ENCODE peak calls at places on chromosomes 6 and 20, in four cellular contexts. T, Z, G and S are unnamed samples.

GRCh38 chr6:29941916-29942274 is 437 bp upstream of the HLA-A start:
- DNase-seq in Z (no peak), G (no peak), T (peak), S (no peak)

GRCh38 chr6:156747715-156748114 is 29.5 kb upstream of the ARID1B start:
- DNase-seq in Z (no peak), G (no peak), T (no peak), S (no peak)

GRCh38 chr6:134175532-134176282 is 123.3 kb upstream of the SLC2A12 start:
- DNase-seq in Z (no peak), T (no peak), G (peak), S (no peak)

GRCh38 chr6:68139130-68139529 is 496.0 kb upstream of the ADGRB3 start:
- DNase-seq in Z (no peak), G (no peak), T (no peak), S (no peak)

GRCh38 chr6:118370722-118371121 is 177.4 kb upstream of the PLN start:
- DNase-seq in G (peak), T (no peak), Z (no peak), S (no peak)

GRCh38 chr6:99353126-99353525 is 3.7 kb upstream of the FAXC start:
- DNase-seq in T (no peak), G (no peak), Z (no peak), S (no peak)

GRCh38 chr6:51965222-51965801 is 122.1 kb downstream of the PKHD1 start:
- DNase-seq in T (no peak), Z (no peak), G (no peak), S (no peak)

GRCh38 chr6:131269565-131270391 is 134.5 kb downstream of the AKAP7 start:
- DNase-seq in G (no peak), Z (no peak), T (no peak), S (no peak)

GRCh38 chr6:133951881-133952814 is 876 bp upstream of the TBPL1 start:
- DNase-seq in Z (peak), T (peak), G (peak), S (no peak)

GRCh38 chr6:14635195-14635594 is 517.6 kb downstream of the CD83 start:
- DNase-seq in Z (no peak), T (no peak), G (no peak), S (no peak)

GRCh38 chr20:2293486-2293885 is 2.3 kb upstream of the TGM3 start:
- DNase-seq in Z (no peak), G (no peak), T (no peak), S (no peak)

GRCh38 chr6:35691027-35691824 is 2.5 kb upstream of the FKBP5 start:
- DNase-seq in T (peak), Z (peak), G (no peak), S (no peak)

GRCh38 chr6:129476810-129477209 is 233.2 kb downstream of the ARHGAP18 start:
- DNase-seq in G (no peak), T (no peak), Z (no peak), S (no peak)

GRCh38 chr6:41895300-41896233 is at the start of gene USP49:
- DNase-seq in G (peak), Z (peak), T (peak), S (no peak)